ENCODE peak calls at places on chromosomes 6 and 20, in ten cellular contexts. One of them, this sample, is unnamed.

GRCh38 chr6:168950500-168951223 is 303.0 kb downstream of the THBS2 start:
- DNase-seq in OCI-LY7: no peak
- DNase-seq in ascending aorta: no peak
- DNase-seq in GM12865: no peak
- DNase-seq in heart right ventricle: no peak
- DNase-seq in pancreas: no peak
- DNase-seq in dorsolateral prefrontal cortex: no peak
- DNase-seq in retinal pigment epithelial cell: no peak
- DNase-seq in IMR-90: peak
- DNase-seq in HL-60: no peak
- DNase-seq in this sample: no peak

GRCh38 chr6:117951783-117952182 is 44.7 kb downstream of the SLC35F1 start:
- DNase-seq in IMR-90: no peak
- DNase-seq in retinal pigment epithelial cell: no peak
- DNase-seq in dorsolateral prefrontal cortex: peak
- DNase-seq in ascending aorta: no peak
- DNase-seq in heart right ventricle: no peak
- DNase-seq in pancreas: no peak
- DNase-seq in OCI-LY7: no peak
- DNase-seq in GM12865: no peak
- DNase-seq in HL-60: no peak
- DNase-seq in this sample: no peak

GRCh38 chr20:46520976-46521579 is 7.7 kb upstream of the ZNF334 start:
- DNase-seq in HL-60: peak
- DNase-seq in OCI-LY7: peak
- DNase-seq in dorsolateral prefrontal cortex: peak
- DNase-seq in IMR-90: peak
- DNase-seq in ascending aorta: no peak
- DNase-seq in pancreas: peak
- DNase-seq in heart right ventricle: no peak
- DNase-seq in GM12865: peak
- DNase-seq in retinal pigment epithelial cell: peak
- DNase-seq in this sample: peak

GRCh38 chr6:100460650-100461204 is 4.0 kb downstream of the SIM1 start:
- DNase-seq in dorsolateral prefrontal cortex: no peak
- DNase-seq in OCI-LY7: no peak
- DNase-seq in GM12865: no peak
- DNase-seq in pancreas: no peak
- DNase-seq in IMR-90: no peak
- DNase-seq in retinal pigment epithelial cell: no peak
- DNase-seq in ascending aorta: no peak
- DNase-seq in HL-60: no peak
- DNase-seq in heart right ventricle: no peak
- DNase-seq in this sample: no peak

GRCh38 chr20:37807901-37808751 is 94.8 kb upstream of the VSTM2L start:
- DNase-seq in retinal pigment epithelial cell: no peak
- DNase-seq in GM12865: no peak
- DNase-seq in IMR-90: no peak
- DNase-seq in dorsolateral prefrontal cortex: no peak
- DNase-seq in heart right ventricle: no peak
- DNase-seq in ascending aorta: no peak
- DNase-seq in pancreas: no peak
- DNase-seq in OCI-LY7: no peak
- DNase-seq in HL-60: peak
- DNase-seq in this sample: no peak

GRCh38 chr6:167973092-167973880 is 24.2 kb upstream of the KIF25 start:
- DNase-seq in HL-60: no peak
- DNase-seq in heart right ventricle: no peak
- DNase-seq in retinal pigment epithelial cell: no peak
- DNase-seq in pancreas: no peak
- DNase-seq in IMR-90: no peak
- DNase-seq in OCI-LY7: no peak
- DNase-seq in ascending aorta: no peak
- DNase-seq in GM12865: no peak
- DNase-seq in dorsolateral prefrontal cortex: no peak
- DNase-seq in this sample: no peak

GRCh38 chr20:39993737-39994136 is 695.3 kb downstream of the MAFB start:
- DNase-seq in pancreas: peak
- DNase-seq in dorsolateral prefrontal cortex: no peak
- DNase-seq in ascending aorta: no peak
- DNase-seq in OCI-LY7: no peak
- DNase-seq in GM12865: no peak
- DNase-seq in heart right ventricle: peak
- DNase-seq in IMR-90: no peak
- DNase-seq in HL-60: no peak
- DNase-seq in retinal pigment epithelial cell: no peak
- DNase-seq in this sample: no peak

GRCh38 chr6:169632841-169633240 is 69.0 kb downstream of the WDR27 start:
- DNase-seq in dorsolateral prefrontal cortex: no peak
- DNase-seq in heart right ventricle: no peak
- DNase-seq in IMR-90: no peak
- DNase-seq in OCI-LY7: no peak
- DNase-seq in GM12865: no peak
- DNase-seq in HL-60: no peak
- DNase-seq in retinal pigment epithelial cell: no peak
- DNase-seq in pancreas: no peak
- DNase-seq in ascending aorta: no peak
- DNase-seq in this sample: no peak

GRCh38 chr20:39129523-39129922 is 167.4 kb downstream of the DHX35 start:
- DNase-seq in pancreas: no peak
- DNase-seq in GM12865: no peak
- DNase-seq in retinal pigment epithelial cell: no peak
- DNase-seq in dorsolateral prefrontal cortex: no peak
- DNase-seq in HL-60: no peak
- DNase-seq in OCI-LY7: no peak
- DNase-seq in heart right ventricle: no peak
- DNase-seq in ascending aorta: no peak
- DNase-seq in IMR-90: no peak
- DNase-seq in this sample: no peak

GRCh38 chr20:1490643-1491042 is 577 bp downstream of the SIRPB2 start:
- DNase-seq in IMR-90: no peak
- DNase-seq in heart right ventricle: no peak
- DNase-seq in OCI-LY7: no peak
- DNase-seq in dorsolateral prefrontal cortex: no peak
- DNase-seq in retinal pigment epithelial cell: no peak
- DNase-seq in ascending aorta: no peak
- DNase-seq in GM12865: no peak
- DNase-seq in HL-60: peak
- DNase-seq in pancreas: no peak
- DNase-seq in this sample: no peak

GRCh38 chr6:72621243-72622093 is at the start of gene KCNQ5:
- DNase-seq in IMR-90: no peak
- DNase-seq in dorsolateral prefrontal cortex: peak
- DNase-seq in ascending aorta: no peak
- DNase-seq in GM12865: peak
- DNase-seq in OCI-LY7: peak
- DNase-seq in pancreas: no peak
- DNase-seq in HL-60: peak
- DNase-seq in heart right ventricle: no peak
- DNase-seq in retinal pigment epithelial cell: no peak
- DNase-seq in this sample: no peak

GRCh38 chr6:168035098-168035660 is 37.7 kb downstream of the KIF25 start:
- DNase-seq in IMR-90: peak
- DNase-seq in heart right ventricle: peak
- DNase-seq in OCI-LY7: no peak
- DNase-seq in retinal pigment epithelial cell: peak
- DNase-seq in pancreas: peak
- DNase-seq in ascending aorta: peak
- DNase-seq in HL-60: no peak
- DNase-seq in GM12865: no peak
- DNase-seq in dorsolateral prefrontal cortex: no peak
- DNase-seq in this sample: peak

GRCh38 chr6:13766201-13766634 is 48.1 kb downstream of the MCUR1 start:
- DNase-seq in OCI-LY7: no peak
- DNase-seq in dorsolateral prefrontal cortex: no peak
- DNase-seq in heart right ventricle: no peak
- DNase-seq in HL-60: no peak
- DNase-seq in ascending aorta: no peak
- DNase-seq in retinal pigment epithelial cell: peak
- DNase-seq in GM12865: no peak
- DNase-seq in IMR-90: peak
- DNase-seq in pancreas: no peak
- DNase-seq in this sample: no peak

GRCh38 chr6:88077305-88077704 is 29.7 kb downstream of the SPACA1 start:
- DNase-seq in ascending aorta: no peak
- DNase-seq in HL-60: no peak
- DNase-seq in heart right ventricle: no peak
- DNase-seq in GM12865: peak
- DNase-seq in IMR-90: no peak
- DNase-seq in dorsolateral prefrontal cortex: no peak
- DNase-seq in pancreas: no peak
- DNase-seq in OCI-LY7: peak
- DNase-seq in retinal pigment epithelial cell: no peak
- DNase-seq in this sample: no peak

GRCh38 chr6:15791401-15792137 is 128.7 kb upstream of the DTNBP1 start:
- DNase-seq in IMR-90: no peak
- DNase-seq in pancreas: peak
- DNase-seq in OCI-LY7: no peak
- DNase-seq in retinal pigment epithelial cell: no peak
- DNase-seq in ascending aorta: no peak
- DNase-seq in GM12865: no peak
- DNase-seq in dorsolateral prefrontal cortex: peak
- DNase-seq in HL-60: no peak
- DNase-seq in heart right ventricle: no peak
- DNase-seq in this sample: no peak

GRCh38 chr20:51082988-51083387 is 60.1 kb upstream of the KCNG1 start:
- DNase-seq in OCI-LY7: no peak
- DNase-seq in HL-60: no peak
- DNase-seq in retinal pigment epithelial cell: no peak
- DNase-seq in dorsolateral prefrontal cortex: no peak
- DNase-seq in ascending aorta: no peak
- DNase-seq in IMR-90: no peak
- DNase-seq in GM12865: no peak
- DNase-seq in heart right ventricle: no peak
- DNase-seq in pancreas: no peak
- DNase-seq in this sample: no peak

DNA sequence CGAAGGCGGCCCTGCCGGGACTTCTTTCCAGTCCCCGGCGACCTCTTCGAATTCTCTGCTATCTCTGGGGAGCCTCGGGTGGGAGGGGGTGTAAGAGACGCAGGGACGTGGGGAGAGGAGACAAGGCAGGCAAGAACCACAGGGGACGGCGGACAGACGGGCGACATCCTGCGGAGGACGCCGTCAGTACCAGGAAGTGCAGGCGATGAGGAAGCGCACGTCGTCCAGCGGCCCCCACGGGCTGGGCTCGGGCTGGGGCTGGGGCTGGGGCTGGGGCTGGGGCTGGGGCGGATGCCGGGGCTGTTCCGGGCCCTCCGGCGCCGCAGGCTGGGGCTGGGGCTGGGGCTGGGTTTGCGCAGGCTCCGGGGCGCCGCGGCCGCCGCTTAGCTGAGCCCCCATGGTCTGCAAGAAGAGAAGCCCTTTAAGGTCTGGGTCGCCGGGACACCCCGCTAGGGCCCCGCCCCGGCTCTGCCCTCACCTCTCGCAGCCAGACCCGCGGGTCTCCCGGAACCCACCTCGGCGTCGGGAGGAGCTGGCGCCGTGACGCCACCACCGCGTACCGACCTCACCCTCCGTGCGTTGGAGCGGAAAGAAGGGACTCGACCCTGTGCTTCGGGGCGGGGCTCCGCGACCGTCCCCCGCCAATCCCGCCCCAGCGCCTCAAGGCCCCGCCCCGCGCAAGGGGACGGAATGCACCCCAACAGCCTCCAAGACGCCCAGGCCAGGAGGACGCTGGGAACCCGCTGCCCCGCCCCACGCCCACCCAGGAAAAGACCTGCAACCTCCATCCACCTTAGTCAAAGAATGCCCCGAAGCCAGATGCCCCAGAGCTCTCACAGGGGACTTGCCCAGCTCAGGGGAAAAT is at the start of gene MMP24OS:
- DNase-seq in dorsolateral prefrontal cortex: peak
- DNase-seq in ascending aorta: peak
- DNase-seq in retinal pigment epithelial cell: peak
- DNase-seq in GM12865: peak
- DNase-seq in pancreas: peak
- DNase-seq in IMR-90: peak
- DNase-seq in OCI-LY7: peak
- DNase-seq in heart right ventricle: peak
- DNase-seq in HL-60: peak
- DNase-seq in this sample: peak
- TF ChIP-seq CTCF in dorsolateral prefrontal cortex: no peak
- TF ChIP-seq CTCF in ascending aorta: peak
- TF ChIP-seq CTCF in retinal pigment epithelial cell: peak
- TF ChIP-seq CTCF in GM12865: peak
- TF ChIP-seq CTCF in pancreas: no peak
- TF ChIP-seq CTCF in IMR-90: peak
- TF ChIP-seq CTCF in OCI-LY7: peak
- TF ChIP-seq CTCF in heart right ventricle: no peak
- TF ChIP-seq CTCF in HL-60: peak
- TF ChIP-seq CTCF in this sample: no peak

DNA sequence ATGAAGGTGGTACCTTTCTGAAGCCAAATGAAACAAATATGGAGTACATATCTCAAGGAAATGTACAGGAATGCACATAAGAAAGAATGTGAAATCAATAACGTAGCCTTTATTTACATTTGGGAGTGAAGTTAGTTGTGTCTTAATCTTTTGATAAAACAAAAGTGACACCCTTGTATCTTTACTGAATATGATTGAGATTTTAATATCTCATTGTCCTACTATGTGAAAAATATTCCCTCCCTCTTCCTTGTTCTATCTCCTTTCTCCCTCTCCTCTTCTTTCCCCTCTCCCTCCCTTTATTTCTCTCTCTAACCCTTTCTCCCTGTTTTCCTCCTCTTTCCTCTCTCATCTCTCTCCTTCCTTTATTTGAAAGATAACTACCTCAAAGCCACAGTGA is 89.1 kb downstream of the PTCHD4 start:
- DNase-seq in IMR-90: no peak
- DNase-seq in pancreas: no peak
- DNase-seq in heart right ventricle: no peak
- DNase-seq in GM12865: no peak
- DNase-seq in HL-60: no peak
- DNase-seq in ascending aorta: no peak
- DNase-seq in dorsolateral prefrontal cortex: no peak
- DNase-seq in retinal pigment epithelial cell: no peak
- DNase-seq in OCI-LY7: no peak
- DNase-seq in this sample: no peak
- H3K4me3 ChIP-seq in IMR-90: no peak
- H3K4me3 ChIP-seq in pancreas: no peak
- H3K4me3 ChIP-seq in heart right ventricle: no peak
- H3K4me3 ChIP-seq in GM12865: no peak
- H3K4me3 ChIP-seq in HL-60: no peak
- H3K4me3 ChIP-seq in ascending aorta: no peak
- H3K4me3 ChIP-seq in dorsolateral prefrontal cortex: no peak
- H3K4me3 ChIP-seq in retinal pigment epithelial cell: no peak
- H3K4me3 ChIP-seq in OCI-LY7: no peak
- H3K4me3 ChIP-seq in this sample: no peak

GRCh38 chr6:40727272-40727671 is 140.1 kb upstream of the LRFN2 start:
- DNase-seq in GM12865: no peak
- DNase-seq in ascending aorta: no peak
- DNase-seq in pancreas: no peak
- DNase-seq in retinal pigment epithelial cell: no peak
- DNase-seq in IMR-90: no peak
- DNase-seq in OCI-LY7: no peak
- DNase-seq in HL-60: no peak
- DNase-seq in dorsolateral prefrontal cortex: no peak
- DNase-seq in heart right ventricle: no peak
- DNase-seq in this sample: no peak
- TF ChIP-seq CTCF in GM12865: no peak
- TF ChIP-seq CTCF in ascending aorta: no peak
- TF ChIP-seq CTCF in pancreas: no peak
- TF ChIP-seq CTCF in retinal pigment epithelial cell: no peak
- TF ChIP-seq CTCF in IMR-90: no peak
- TF ChIP-seq CTCF in OCI-LY7: peak
- TF ChIP-seq CTCF in HL-60: no peak
- TF ChIP-seq CTCF in dorsolateral prefrontal cortex: no peak
- TF ChIP-seq CTCF in heart right ventricle: no peak
- TF ChIP-seq CTCF in this sample: no peak

GRCh38 chr6:34154668-34155447 is 9.0 kb upstream of the GRM4 start:
- DNase-seq in retinal pigment epithelial cell: no peak
- DNase-seq in pancreas: peak
- DNase-seq in HL-60: peak
- DNase-seq in GM12865: peak
- DNase-seq in IMR-90: peak
- DNase-seq in dorsolateral prefrontal cortex: no peak
- DNase-seq in OCI-LY7: peak
- DNase-seq in heart right ventricle: peak
- DNase-seq in ascending aorta: peak
- DNase-seq in this sample: no peak
- H3K4me3 ChIP-seq in retinal pigment epithelial cell: peak
- H3K4me3 ChIP-seq in pancreas: no peak
- H3K4me3 ChIP-seq in HL-60: no peak
- H3K4me3 ChIP-seq in GM12865: no peak
- H3K4me3 ChIP-seq in IMR-90: no peak
- H3K4me3 ChIP-seq in dorsolateral prefrontal cortex: no peak
- H3K4me3 ChIP-seq in OCI-LY7: peak
- H3K4me3 ChIP-seq in heart right ventricle: no peak
- H3K4me3 ChIP-seq in ascending aorta: peak
- H3K4me3 ChIP-seq in this sample: no peak